ENCODE peak calls at places on chromosomes 13 and 19, in five cellular contexts. P, Y, C, A and I are unnamed samples. For H3K4me1, the result is how much of the 10 kb centered on the place peaks cover.

GRCh38 chr13:28850226-28850625 is 30.1 kb downstream of the MTUS2 start:
- DNase-seq in P (no peak), Y (no peak), C (no peak), A (no peak), I (no peak)

GRCh38 chr19:33268162-33268991 is 34.0 kb downstream of the CEBPA start:
- DNase-seq in P (no peak), Y (no peak), C (no peak), A (no peak), I (no peak)

GRCh38 chr13:21837841-21838551 is 167.1 kb downstream of the FGF9 start:
- DNase-seq in P (no peak), Y (no peak), C (no peak), A (no peak), I (no peak)

GRCh38 chr13:45063261-45063870 is 56.9 kb upstream of the GTF2F2 start:
- DNase-seq in P (no peak), Y (no peak), C (no peak), A (no peak), I (no peak)

GRCh38 chr19:15015946-15016542 is 33.2 kb upstream of the CASP14 start:
- DNase-seq in P (no peak), Y (peak), C (peak), A (no peak), I (no peak)

GRCh38 chr19:31944286-31944685 is 401.1 kb upstream of the ZNF507 start:
- DNase-seq in P (no peak), Y (no peak), C (no peak), A (no peak), I (no peak)

GRCh38 chr19:45781282-45782161 is 768 bp downstream of the DMPK start:
- DNase-seq in P (no peak), Y (no peak), C (no peak), A (no peak), I (peak)

GRCh38 chr19:53947624-53948023 is 15.1 kb upstream of the CACNG8 start:
- DNase-seq in P (no peak), Y (no peak), C (peak), A (peak), I (no peak)

GRCh38 chr13:45068036-45069001 is 52.0 kb upstream of the GTF2F2 start:
- DNase-seq in P (no peak), Y (no peak), C (no peak), A (no peak), I (no peak)

GRCh38 chr19:7595466-7596133 is at the start of gene CAMSAP3:
- DNase-seq in P (peak), Y (no peak), C (peak), A (peak), I (peak)

GRCh38 chr13:113724016-113724758 is 34.8 kb upstream of the TMEM255B start:
- DNase-seq in P (no peak), Y (no peak), C (no peak), A (no peak), I (peak)

GRCh38 chr19:7862413-7862951 is 11.7 kb downstream of the PRR36 start:
- DNase-seq in P (peak), Y (peak), C (peak), A (peak), I (peak)

GRCh38 chr13:37934339-37935191 is 65.0 kb upstream of the TRPC4 start:
- DNase-seq in P (no peak), Y (no peak), C (no peak), A (no peak), I (no peak)

GRCh38 chr19:55115446-55116065 is 1.9 kb downstream of the PPP1R12C start:
- DNase-seq in P (no peak), Y (no peak), C (no peak), A (peak), I (no peak)

GRCh38 chr13:111604087-111604486 is 283.6 kb downstream of the TEX29 start:
- DNase-seq in P (no peak), Y (no peak), C (no peak), A (no peak), I (no peak)

GRCh38 chr19:33401683-33402420 is 28.3 kb downstream of the CEBPG start:
- DNase-seq in P (no peak), Y (no peak), C (no peak), A (peak), I (no peak)

GRCh38 chr13:42812311-42812710 is 30.9 kb downstream of the FAM216B start:
- DNase-seq in P (no peak), Y (no peak), C (no peak), A (no peak), I (no peak)

GRCh38 chr13:75870397-75870801 is 234.3 kb downstream of the LMO7 start:
- DNase-seq in P (no peak), Y (no peak), C (peak), A (peak), I (no peak)

GRCh38 chr19:48351341-48351752 is 12.4 kb downstream of the TMEM143 start:
- DNase-seq in P (peak), Y (peak), C (peak), A (peak), I (peak)

GRCh38 chr19:35718345-35719041 is 690 bp downstream of the KMT2B start:
- DNase-seq in P (peak), Y (peak), C (peak), A (peak), I (peak)

GRCh38 chr13:94596575-94596971 is 621 bp upstream of the TGDS start:
- DNase-seq in P (no peak), Y (no peak), C (no peak), A (no peak), I (no peak)
- H3K4me3 ChIP-seq in P (peak), Y (peak), C (peak), A (peak), I (peak)

GRCh38 chr19:2739602-2740313 is at the start of gene SLC39A3:
- DNase-seq in P (peak), Y (peak), C (peak), A (peak), I (peak)
- TF ChIP-seq CTCF in P (no peak), Y (peak), C (no peak), A (no peak), I (no peak)

GRCh38 chr13:39531646-39532045 is 71.3 kb downstream of the LHFPL6 start:
- DNase-seq in P (no peak), Y (no peak), C (no peak), A (no peak), I (no peak)
- H3K4me1 ChIP-seq in P (under half), Y (under half), C (under half), A (under half), I (under half)

GRCh38 chr13:97011446-97012131 is 17.3 kb upstream of the OXGR1 start:
- DNase-seq in P (no peak), Y (no peak), C (no peak), A (no peak), I (no peak)
- H3K4me3 ChIP-seq in P (no peak), Y (no peak), C (no peak), A (no peak), I (no peak)

GRCh38 chr13:25679154-25679553 is 307.4 kb downstream of the ATP8A2 start:
- DNase-seq in P (no peak), Y (peak), C (no peak), A (no peak), I (no peak)

GRCh38 chr13:25677956-25678355 is 306.2 kb downstream of the ATP8A2 start:
- DNase-seq in P (no peak), Y (no peak), C (no peak), A (no peak), I (no peak)

GRCh38 chr13:25679936-25680335 is 308.2 kb downstream of the ATP8A2 start:
- DNase-seq in P (no peak), Y (no peak), C (no peak), A (no peak), I (no peak)

GRCh38 chr13:25675060-25675459 is 303.3 kb downstream of the ATP8A2 start:
- DNase-seq in P (no peak), Y (no peak), C (no peak), A (no peak), I (no peak)

GRCh38 chr13:25678398-25678797 is 306.6 kb downstream of the ATP8A2 start:
- DNase-seq in P (no peak), Y (peak), C (no peak), A (no peak), I (no peak)
- TF ChIP-seq CTCF in P (no peak), Y (no peak), C (no peak), A (no peak), I (no peak)

DNA sequence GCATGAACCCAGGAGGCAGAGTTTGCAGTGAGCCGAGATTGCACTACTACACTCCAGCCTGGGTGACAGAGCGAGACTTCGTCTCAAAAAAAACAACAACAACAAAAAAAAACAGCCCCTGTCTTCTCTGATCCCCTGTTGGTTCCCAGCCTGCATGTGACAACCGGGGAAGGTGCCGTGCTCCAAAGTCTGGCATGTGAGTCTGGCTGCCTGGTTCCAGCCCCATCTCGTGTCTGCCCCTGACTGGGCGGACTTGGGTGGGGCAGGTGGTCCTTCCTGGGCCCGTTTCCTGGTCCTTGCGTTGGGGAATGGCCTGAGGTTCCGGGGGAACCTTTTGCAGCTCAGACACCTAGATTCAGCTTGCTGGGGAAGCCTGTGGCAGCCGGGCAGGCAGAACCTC is 50.5 kb downstream of the DNM2 start:
- DNase-seq in P (no peak), Y (no peak), C (no peak), A (no peak), I (no peak)
- H3K4me1 ChIP-seq in P (under half), Y (half or more), C (under half), A (under half), I (under half)